ENCODE peak calls at places on chromosomes 3 and 15, in seven cellular contexts. One of them, this sample, is unnamed.

GRCh38 chr15:67745059-67745993 is 80.0 kb upstream of the SKOR1 start:
- DNase-seq in stomach: no peak
- DNase-seq in AG10803: peak
- DNase-seq in testis: no peak
- DNase-seq in esophagus squamous epithelium: no peak
- DNase-seq in A549: no peak
- DNase-seq in upper lobe of right lung: no peak
- DNase-seq in this sample: no peak

GRCh38 chr3:187017511-187018230 is 87.3 kb downstream of the ST6GAL1 start:
- DNase-seq in stomach: no peak
- DNase-seq in AG10803: no peak
- DNase-seq in testis: peak
- DNase-seq in esophagus squamous epithelium: no peak
- DNase-seq in A549: no peak
- DNase-seq in upper lobe of right lung: no peak
- DNase-seq in this sample: no peak

GRCh38 chr15:22992026-22992331 is 11.8 kb upstream of the CYFIP1 start:
- DNase-seq in stomach: no peak
- DNase-seq in AG10803: no peak
- DNase-seq in testis: no peak
- DNase-seq in esophagus squamous epithelium: no peak
- DNase-seq in A549: no peak
- DNase-seq in upper lobe of right lung: no peak
- DNase-seq in this sample: no peak

GRCh38 chr3:4656059-4656458 is 162.9 kb downstream of the ITPR1 start:
- DNase-seq in stomach: peak
- DNase-seq in AG10803: peak
- DNase-seq in testis: peak
- DNase-seq in esophagus squamous epithelium: no peak
- DNase-seq in A549: peak
- DNase-seq in upper lobe of right lung: peak
- DNase-seq in this sample: peak

GRCh38 chr15:45126535-45127158 is 3.0 kb downstream of the DUOXA1 start:
- DNase-seq in stomach: peak
- DNase-seq in AG10803: peak
- DNase-seq in testis: no peak
- DNase-seq in esophagus squamous epithelium: no peak
- DNase-seq in A549: peak
- DNase-seq in upper lobe of right lung: peak
- DNase-seq in this sample: no peak

GRCh38 chr15:98649621-98649995 is 1.3 kb downstream of the IGF1R start:
- DNase-seq in stomach: peak
- DNase-seq in AG10803: peak
- DNase-seq in testis: no peak
- DNase-seq in esophagus squamous epithelium: no peak
- DNase-seq in A549: no peak
- DNase-seq in upper lobe of right lung: peak
- DNase-seq in this sample: no peak

GRCh38 chr3:159458010-159458409 is 530.6 kb upstream of the IL12A start:
- DNase-seq in stomach: no peak
- DNase-seq in AG10803: peak
- DNase-seq in testis: no peak
- DNase-seq in esophagus squamous epithelium: no peak
- DNase-seq in A549: peak
- DNase-seq in upper lobe of right lung: no peak
- DNase-seq in this sample: peak

GRCh38 chr3:162141232-162141631 is 644.6 kb downstream of the OTOL1 start:
- DNase-seq in stomach: no peak
- DNase-seq in AG10803: peak
- DNase-seq in testis: no peak
- DNase-seq in esophagus squamous epithelium: no peak
- DNase-seq in A549: no peak
- DNase-seq in upper lobe of right lung: no peak
- DNase-seq in this sample: no peak

GRCh38 chr3:23915537-23916108 is 1.2 kb downstream of the NKIRAS1 start:
- DNase-seq in stomach: no peak
- DNase-seq in AG10803: peak
- DNase-seq in testis: peak
- DNase-seq in esophagus squamous epithelium: no peak
- DNase-seq in A549: no peak
- DNase-seq in upper lobe of right lung: no peak
- DNase-seq in this sample: no peak

GRCh38 chr3:132038198-132038825 is 3.5 kb upstream of the CPNE4 start:
- DNase-seq in stomach: no peak
- DNase-seq in AG10803: peak
- DNase-seq in testis: no peak
- DNase-seq in esophagus squamous epithelium: no peak
- DNase-seq in A549: peak
- DNase-seq in upper lobe of right lung: no peak
- DNase-seq in this sample: no peak

GRCh38 chr3:10557250-10557649 is 51.9 kb upstream of the ATP2B2 start:
- DNase-seq in stomach: no peak
- DNase-seq in AG10803: no peak
- DNase-seq in testis: no peak
- DNase-seq in esophagus squamous epithelium: no peak
- DNase-seq in A549: no peak
- DNase-seq in upper lobe of right lung: no peak
- DNase-seq in this sample: no peak

GRCh38 chr3:105399611-105400010 is 32.9 kb downstream of the ALCAM start:
- DNase-seq in stomach: no peak
- DNase-seq in AG10803: no peak
- DNase-seq in testis: no peak
- DNase-seq in esophagus squamous epithelium: no peak
- DNase-seq in A549: no peak
- DNase-seq in upper lobe of right lung: no peak
- DNase-seq in this sample: no peak

GRCh38 chr3:118963711-118964110 is 70.9 kb downstream of the IGSF11 start:
- DNase-seq in stomach: no peak
- DNase-seq in AG10803: no peak
- DNase-seq in testis: no peak
- DNase-seq in esophagus squamous epithelium: no peak
- DNase-seq in A549: no peak
- DNase-seq in upper lobe of right lung: no peak
- DNase-seq in this sample: no peak

GRCh38 chr15:70585707-70586034 is 177.7 kb downstream of the UACA start:
- DNase-seq in stomach: no peak
- DNase-seq in AG10803: no peak
- DNase-seq in testis: no peak
- DNase-seq in esophagus squamous epithelium: no peak
- DNase-seq in A549: no peak
- DNase-seq in upper lobe of right lung: no peak
- DNase-seq in this sample: no peak

DNA sequence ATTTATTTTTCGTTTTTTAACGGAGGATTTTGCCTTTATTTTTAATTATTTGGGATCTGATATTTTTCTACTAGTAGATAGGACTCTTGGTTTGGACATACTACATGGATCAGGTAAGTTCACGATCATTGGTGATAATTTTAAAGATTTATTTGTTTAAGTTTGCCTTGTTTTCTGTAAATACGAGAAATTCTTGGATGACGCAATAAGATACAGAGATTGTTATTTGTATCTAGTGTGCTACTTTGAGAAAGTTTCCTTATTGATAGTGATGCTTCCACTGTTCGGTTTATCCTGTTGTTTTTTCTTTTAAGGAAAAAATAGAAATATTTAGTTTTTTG is 558 bp downstream of the CHD2 start:
- DNase-seq in stomach: no peak
- DNase-seq in AG10803: no peak
- DNase-seq in testis: no peak
- DNase-seq in esophagus squamous epithelium: no peak
- DNase-seq in A549: peak
- DNase-seq in upper lobe of right lung: no peak
- DNase-seq in this sample: no peak
- H3K4me3 ChIP-seq in stomach: peak
- H3K4me3 ChIP-seq in AG10803: peak
- H3K4me3 ChIP-seq in testis: peak
- H3K4me3 ChIP-seq in esophagus squamous epithelium: peak
- H3K4me3 ChIP-seq in A549: peak
- H3K4me3 ChIP-seq in upper lobe of right lung: peak
- H3K4me3 ChIP-seq in this sample: peak

GRCh38 chr3:163951397-163951987 is 1126.8 kb downstream of the SI start:
- DNase-seq in stomach: no peak
- DNase-seq in AG10803: no peak
- DNase-seq in testis: no peak
- DNase-seq in esophagus squamous epithelium: no peak
- DNase-seq in A549: no peak
- DNase-seq in upper lobe of right lung: no peak
- DNase-seq in this sample: no peak
- TF ChIP-seq CTCF in stomach: no peak
- TF ChIP-seq CTCF in AG10803: no peak
- TF ChIP-seq CTCF in testis: peak
- TF ChIP-seq CTCF in esophagus squamous epithelium: no peak
- TF ChIP-seq CTCF in A549: no peak
- TF ChIP-seq CTCF in upper lobe of right lung: peak
- TF ChIP-seq CTCF in this sample: no peak

GRCh38 chr15:48031973-48032372 is 88.8 kb upstream of the SLC24A5 start:
- DNase-seq in stomach: no peak
- DNase-seq in AG10803: no peak
- DNase-seq in testis: no peak
- DNase-seq in esophagus squamous epithelium: no peak
- DNase-seq in A549: no peak
- DNase-seq in upper lobe of right lung: no peak
- DNase-seq in this sample: no peak
- H3K4me3 ChIP-seq in stomach: no peak
- H3K4me3 ChIP-seq in AG10803: no peak
- H3K4me3 ChIP-seq in testis: no peak
- H3K4me3 ChIP-seq in esophagus squamous epithelium: no peak
- H3K4me3 ChIP-seq in A549: no peak
- H3K4me3 ChIP-seq in upper lobe of right lung: no peak
- H3K4me3 ChIP-seq in this sample: no peak

GRCh38 chr3:139320551-139321309 is 23.1 kb upstream of the MRPS22 start:
- DNase-seq in stomach: no peak
- DNase-seq in AG10803: no peak
- DNase-seq in testis: no peak
- DNase-seq in esophagus squamous epithelium: no peak
- DNase-seq in A549: no peak
- DNase-seq in upper lobe of right lung: no peak
- DNase-seq in this sample: no peak

GRCh38 chr3:139318826-139319225 is 25.0 kb upstream of the MRPS22 start:
- DNase-seq in stomach: no peak
- DNase-seq in AG10803: no peak
- DNase-seq in testis: no peak
- DNase-seq in esophagus squamous epithelium: no peak
- DNase-seq in A549: no peak
- DNase-seq in upper lobe of right lung: no peak
- DNase-seq in this sample: no peak

GRCh38 chr3:139317660-139318430 is 26.0 kb upstream of the MRPS22 start:
- DNase-seq in stomach: no peak
- DNase-seq in AG10803: no peak
- DNase-seq in testis: no peak
- DNase-seq in esophagus squamous epithelium: no peak
- DNase-seq in A549: no peak
- DNase-seq in upper lobe of right lung: no peak
- DNase-seq in this sample: no peak

GRCh38 chr3:139318431-139318816 is 25.4 kb upstream of the MRPS22 start:
- DNase-seq in stomach: no peak
- DNase-seq in AG10803: no peak
- DNase-seq in testis: no peak
- DNase-seq in esophagus squamous epithelium: no peak
- DNase-seq in A549: no peak
- DNase-seq in upper lobe of right lung: no peak
- DNase-seq in this sample: no peak

GRCh38 chr3:139319428-139320402 is 24.1 kb upstream of the MRPS22 start:
- DNase-seq in stomach: no peak
- DNase-seq in AG10803: no peak
- DNase-seq in testis: no peak
- DNase-seq in esophagus squamous epithelium: no peak
- DNase-seq in A549: peak
- DNase-seq in upper lobe of right lung: no peak
- DNase-seq in this sample: no peak
- TF ChIP-seq CTCF in stomach: no peak
- TF ChIP-seq CTCF in AG10803: peak
- TF ChIP-seq CTCF in testis: no peak
- TF ChIP-seq CTCF in esophagus squamous epithelium: no peak
- TF ChIP-seq CTCF in A549: no peak
- TF ChIP-seq CTCF in upper lobe of right lung: no peak
- TF ChIP-seq CTCF in this sample: peak

GRCh38 chr3:129117134-129117533 is 4.5 kb downstream of the RAB43 start:
- DNase-seq in stomach: no peak
- DNase-seq in AG10803: no peak
- DNase-seq in testis: no peak
- DNase-seq in esophagus squamous epithelium: no peak
- DNase-seq in A549: no peak
- DNase-seq in upper lobe of right lung: no peak
- DNase-seq in this sample: no peak
- H3K4me3 ChIP-seq in stomach: no peak
- H3K4me3 ChIP-seq in AG10803: no peak
- H3K4me3 ChIP-seq in testis: no peak
- H3K4me3 ChIP-seq in esophagus squamous epithelium: no peak
- H3K4me3 ChIP-seq in A549: no peak
- H3K4me3 ChIP-seq in upper lobe of right lung: no peak
- H3K4me3 ChIP-seq in this sample: no peak

This sample was measured in HFF-Myc.